ENCODE peak calls at places on chromosomes 3 and 15, in nine cellular contexts. One of them, this sample, is unnamed.

GRCh38 chr3:39146611-39147373 is 6.6 kb downstream of the CSRNP1 start:
- DNase-seq in cardiac fibroblast: peak; percentile 95
- DNase-seq in epithelial cell of esophagus: peak; percentile 98
- DNase-seq in ascending aorta: peak; percentile 81
- DNase-seq in transverse colon: peak; percentile 85
- DNase-seq in activated B cell treated with CpG ODN at 0.5 μM for 24 hours: no peak
- DNase-seq in AG10803: peak; percentile 99
- DNase-seq in PC-3: peak; percentile 97
- DNase-seq in ovary: peak; percentile 84
- DNase-seq in this sample: no peak

GRCh38 chr3:71425491-71426071 is 157.9 kb downstream of the FOXP1 start:
- DNase-seq in ovary: no peak
- DNase-seq in PC-3: peak; percentile 89
- DNase-seq in transverse colon: no peak
- DNase-seq in ascending aorta: no peak
- DNase-seq in epithelial cell of esophagus: peak; percentile 66
- DNase-seq in cardiac fibroblast: no peak
- DNase-seq in activated B cell treated with CpG ODN at 0.5 μM for 24 hours: no peak
- DNase-seq in AG10803: peak; percentile 91
- DNase-seq in this sample: no peak

GRCh38 chr15:79084308-79084968 is 6.1 kb downstream of the RASGRF1 start:
- DNase-seq in ovary: no peak
- DNase-seq in activated B cell treated with CpG ODN at 0.5 μM for 24 hours: no peak
- DNase-seq in AG10803: no peak
- DNase-seq in epithelial cell of esophagus: no peak
- DNase-seq in cardiac fibroblast: no peak
- DNase-seq in transverse colon: no peak
- DNase-seq in PC-3: no peak
- DNase-seq in ascending aorta: no peak
- DNase-seq in this sample: no peak

GRCh38 chr3:113018461-113019181 is 27.8 kb downstream of the GTPBP8 start:
- DNase-seq in epithelial cell of esophagus: peak; percentile 57
- DNase-seq in AG10803: peak; percentile 40
- DNase-seq in activated B cell treated with CpG ODN at 0.5 μM for 24 hours: no peak
- DNase-seq in transverse colon: no peak
- DNase-seq in ovary: no peak
- DNase-seq in cardiac fibroblast: peak; percentile 61
- DNase-seq in ascending aorta: no peak
- DNase-seq in PC-3: no peak
- DNase-seq in this sample: no peak

GRCh38 chr3:58899159-58899952 is 150.5 kb downstream of the CFAP20DC start:
- DNase-seq in epithelial cell of esophagus: peak; percentile 9
- DNase-seq in AG10803: peak; percentile 25
- DNase-seq in PC-3: peak; percentile 47
- DNase-seq in ovary: peak; percentile 39
- DNase-seq in activated B cell treated with CpG ODN at 0.5 μM for 24 hours: peak; percentile 23
- DNase-seq in ascending aorta: no peak
- DNase-seq in cardiac fibroblast: peak; percentile 19
- DNase-seq in transverse colon: peak; percentile 14
- DNase-seq in this sample: no peak

GRCh38 chr3:39124876-39125836 is 17.7 kb downstream of the TTC21A start:
- DNase-seq in cardiac fibroblast: peak; percentile 71
- DNase-seq in PC-3: peak; percentile 48
- DNase-seq in ascending aorta: no peak
- DNase-seq in epithelial cell of esophagus: peak; percentile 53
- DNase-seq in AG10803: peak; percentile 62
- DNase-seq in transverse colon: peak; percentile 49
- DNase-seq in activated B cell treated with CpG ODN at 0.5 μM for 24 hours: no peak
- DNase-seq in ovary: no peak
- DNase-seq in this sample: no peak

GRCh38 chr3:7484636-7485035 is 623.7 kb downstream of the GRM7 start:
- DNase-seq in AG10803: no peak
- DNase-seq in cardiac fibroblast: peak; percentile 77
- DNase-seq in ovary: no peak
- DNase-seq in transverse colon: no peak
- DNase-seq in PC-3: no peak
- DNase-seq in epithelial cell of esophagus: peak; percentile 66
- DNase-seq in ascending aorta: no peak
- DNase-seq in activated B cell treated with CpG ODN at 0.5 μM for 24 hours: no peak
- DNase-seq in this sample: no peak

GRCh38 chr3:38960042-38960622 is 91.6 kb downstream of the SCN11A start:
- DNase-seq in ascending aorta: no peak
- DNase-seq in PC-3: no peak
- DNase-seq in ovary: no peak
- DNase-seq in transverse colon: no peak
- DNase-seq in cardiac fibroblast: no peak
- DNase-seq in activated B cell treated with CpG ODN at 0.5 μM for 24 hours: no peak
- DNase-seq in AG10803: no peak
- DNase-seq in epithelial cell of esophagus: no peak
- DNase-seq in this sample: no peak

GRCh38 chr3:124263168-124263567 is 271.2 kb upstream of the ROPN1 start:
- DNase-seq in activated B cell treated with CpG ODN at 0.5 μM for 24 hours: no peak
- DNase-seq in cardiac fibroblast: peak; percentile 90
- DNase-seq in AG10803: peak; percentile 94
- DNase-seq in PC-3: peak; percentile 93
- DNase-seq in ovary: no peak
- DNase-seq in transverse colon: no peak
- DNase-seq in ascending aorta: no peak
- DNase-seq in epithelial cell of esophagus: peak; percentile 94
- DNase-seq in this sample: no peak

GRCh38 chr15:78146437-78147154 is 2.6 kb upstream of the IDH3A start:
- DNase-seq in cardiac fibroblast: no peak
- DNase-seq in ovary: no peak
- DNase-seq in PC-3: no peak
- DNase-seq in epithelial cell of esophagus: peak; percentile 75
- DNase-seq in activated B cell treated with CpG ODN at 0.5 μM for 24 hours: no peak
- DNase-seq in ascending aorta: no peak
- DNase-seq in transverse colon: no peak
- DNase-seq in AG10803: no peak
- DNase-seq in this sample: no peak

GRCh38 chr15:65084500-65085206 is 8.1 kb downstream of the KBTBD13 start:
- DNase-seq in PC-3: no peak
- DNase-seq in activated B cell treated with CpG ODN at 0.5 μM for 24 hours: no peak
- DNase-seq in AG10803: no peak
- DNase-seq in ascending aorta: no peak
- DNase-seq in transverse colon: no peak
- DNase-seq in cardiac fibroblast: no peak
- DNase-seq in ovary: no peak
- DNase-seq in epithelial cell of esophagus: no peak
- DNase-seq in this sample: no peak

GRCh38 chr3:105187340-105187739 is 179.4 kb upstream of the ALCAM start:
- DNase-seq in epithelial cell of esophagus: peak; percentile 16
- DNase-seq in activated B cell treated with CpG ODN at 0.5 μM for 24 hours: no peak
- DNase-seq in ovary: no peak
- DNase-seq in cardiac fibroblast: no peak
- DNase-seq in AG10803: no peak
- DNase-seq in PC-3: peak; percentile 67
- DNase-seq in ascending aorta: no peak
- DNase-seq in transverse colon: no peak
- DNase-seq in this sample: no peak

GRCh38 chr15:101091080-101092017 is 160.5 kb downstream of the CHSY1 start:
- DNase-seq in ascending aorta: no peak
- DNase-seq in transverse colon: no peak
- DNase-seq in activated B cell treated with CpG ODN at 0.5 μM for 24 hours: no peak
- DNase-seq in cardiac fibroblast: peak; percentile 96
- DNase-seq in PC-3: no peak
- DNase-seq in AG10803: peak; percentile 92
- DNase-seq in epithelial cell of esophagus: no peak
- DNase-seq in ovary: peak; percentile 90
- DNase-seq in this sample: no peak

GRCh38 chr3:37974121-37974927 is 16.3 kb upstream of the VILL start:
- DNase-seq in epithelial cell of esophagus: peak; percentile 67
- DNase-seq in PC-3: peak; percentile 74
- DNase-seq in ascending aorta: no peak
- DNase-seq in transverse colon: peak; percentile 78
- DNase-seq in ovary: peak; percentile 49
- DNase-seq in activated B cell treated with CpG ODN at 0.5 μM for 24 hours: peak; percentile 42
- DNase-seq in AG10803: peak; percentile 56
- DNase-seq in cardiac fibroblast: peak; percentile 77
- DNase-seq in this sample: no peak

GRCh38 chr3:60703956-60704736 is 547.1 kb downstream of the FHIT start:
- DNase-seq in transverse colon: no peak
- DNase-seq in ovary: no peak
- DNase-seq in activated B cell treated with CpG ODN at 0.5 μM for 24 hours: no peak
- DNase-seq in cardiac fibroblast: no peak
- DNase-seq in AG10803: peak; percentile 47
- DNase-seq in epithelial cell of esophagus: peak; percentile 0
- DNase-seq in ascending aorta: no peak
- DNase-seq in PC-3: peak; percentile 61
- DNase-seq in this sample: no peak

DNA sequence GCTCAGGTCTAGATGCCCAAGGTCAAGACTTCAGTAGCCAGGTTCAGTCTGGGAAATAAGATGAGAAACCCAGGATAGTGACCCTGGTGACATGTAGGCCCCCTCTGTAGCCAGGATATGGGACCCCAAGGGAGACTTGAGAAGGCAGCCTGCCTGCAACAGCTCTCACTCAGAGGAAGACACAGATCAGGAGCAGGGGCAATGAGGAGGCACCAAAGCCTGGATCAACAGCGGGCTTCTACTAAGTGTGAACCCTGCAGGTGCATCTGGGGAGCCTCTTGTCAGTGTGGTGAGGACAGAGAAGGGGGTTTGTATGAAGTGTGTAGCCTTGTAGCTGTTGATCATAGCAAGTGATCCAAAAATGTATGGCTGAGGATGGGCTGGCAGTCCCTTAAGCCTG is 25.4 kb downstream of the PLA2G4F start:
- DNase-seq in cardiac fibroblast: no peak
- DNase-seq in transverse colon: no peak
- DNase-seq in ascending aorta: no peak
- DNase-seq in AG10803: no peak
- DNase-seq in ovary: no peak
- DNase-seq in activated B cell treated with CpG ODN at 0.5 μM for 24 hours: no peak
- DNase-seq in epithelial cell of esophagus: no peak
- DNase-seq in PC-3: no peak
- DNase-seq in this sample: no peak
- TF ChIP-seq CTCF in cardiac fibroblast: no peak
- TF ChIP-seq CTCF in transverse colon: no peak
- TF ChIP-seq CTCF in ascending aorta: no peak
- TF ChIP-seq CTCF in AG10803: no peak
- TF ChIP-seq CTCF in ovary: no peak
- TF ChIP-seq CTCF in activated B cell treated with CpG ODN at 0.5 μM for 24 hours: no peak
- TF ChIP-seq CTCF in epithelial cell of esophagus: no peak
- TF ChIP-seq CTCF in PC-3: no peak
- TF ChIP-seq CTCF in this sample: no peak

GRCh38 chr3:188365184-188365583 is 211.2 kb downstream of the LPP start:
- DNase-seq in epithelial cell of esophagus: no peak
- DNase-seq in cardiac fibroblast: no peak
- DNase-seq in activated B cell treated with CpG ODN at 0.5 μM for 24 hours: no peak
- DNase-seq in ascending aorta: no peak
- DNase-seq in ovary: no peak
- DNase-seq in PC-3: no peak
- DNase-seq in transverse colon: no peak
- DNase-seq in AG10803: no peak
- DNase-seq in this sample: no peak

GRCh38 chr3:188358787-188359493 is 205.0 kb downstream of the LPP start:
- DNase-seq in ovary: no peak
- DNase-seq in ascending aorta: no peak
- DNase-seq in transverse colon: no peak
- DNase-seq in cardiac fibroblast: no peak
- DNase-seq in activated B cell treated with CpG ODN at 0.5 μM for 24 hours: no peak
- DNase-seq in epithelial cell of esophagus: no peak
- DNase-seq in PC-3: no peak
- DNase-seq in AG10803: no peak
- DNase-seq in this sample: no peak

GRCh38 chr3:188360364-188360881 is 206.5 kb downstream of the LPP start:
- DNase-seq in transverse colon: no peak
- DNase-seq in ovary: no peak
- DNase-seq in PC-3: no peak
- DNase-seq in activated B cell treated with CpG ODN at 0.5 μM for 24 hours: no peak
- DNase-seq in cardiac fibroblast: no peak
- DNase-seq in epithelial cell of esophagus: no peak
- DNase-seq in AG10803: peak; percentile 39
- DNase-seq in ascending aorta: no peak
- DNase-seq in this sample: no peak

GRCh38 chr3:188361888-188362287 is 207.9 kb downstream of the LPP start:
- DNase-seq in transverse colon: no peak
- DNase-seq in PC-3: no peak
- DNase-seq in epithelial cell of esophagus: no peak
- DNase-seq in AG10803: no peak
- DNase-seq in ovary: no peak
- DNase-seq in activated B cell treated with CpG ODN at 0.5 μM for 24 hours: no peak
- DNase-seq in cardiac fibroblast: no peak
- DNase-seq in ascending aorta: no peak
- DNase-seq in this sample: no peak

GRCh38 chr3:188362405-188362831 is 208.5 kb downstream of the LPP start:
- DNase-seq in AG10803: peak; percentile 84
- DNase-seq in PC-3: peak; percentile 95
- DNase-seq in ovary: no peak
- DNase-seq in ascending aorta: no peak
- DNase-seq in cardiac fibroblast: peak; percentile 74
- DNase-seq in epithelial cell of esophagus: peak; percentile 87
- DNase-seq in activated B cell treated with CpG ODN at 0.5 μM for 24 hours: no peak
- DNase-seq in transverse colon: no peak
- DNase-seq in this sample: no peak
- TF ChIP-seq CTCF in AG10803: peak; percentile 38
- TF ChIP-seq CTCF in PC-3: peak; percentile 58
- TF ChIP-seq CTCF in ovary: no peak
- TF ChIP-seq CTCF in ascending aorta: no peak
- TF ChIP-seq CTCF in cardiac fibroblast: peak; percentile 34
- TF ChIP-seq CTCF in epithelial cell of esophagus: peak; percentile 33
- TF ChIP-seq CTCF in activated B cell treated with CpG ODN at 0.5 μM for 24 hours: no peak
- TF ChIP-seq CTCF in transverse colon: no peak
- TF ChIP-seq CTCF in this sample: no peak

GRCh38 chr3:135499426-135499825 is 466.1 kb upstream of the PPP2R3A start:
- DNase-seq in AG10803: peak; percentile 10
- DNase-seq in ovary: no peak
- DNase-seq in ascending aorta: no peak
- DNase-seq in epithelial cell of esophagus: no peak
- DNase-seq in cardiac fibroblast: no peak
- DNase-seq in transverse colon: no peak
- DNase-seq in activated B cell treated with CpG ODN at 0.5 μM for 24 hours: no peak
- DNase-seq in PC-3: no peak
- DNase-seq in this sample: no peak

GRCh38 chr3:135500034-135500433 is 465.5 kb upstream of the PPP2R3A start:
- DNase-seq in AG10803: no peak
- DNase-seq in cardiac fibroblast: no peak
- DNase-seq in ovary: no peak
- DNase-seq in PC-3: no peak
- DNase-seq in epithelial cell of esophagus: no peak
- DNase-seq in activated B cell treated with CpG ODN at 0.5 μM for 24 hours: no peak
- DNase-seq in ascending aorta: no peak
- DNase-seq in transverse colon: no peak
- DNase-seq in this sample: no peak

GRCh38 chr3:135503429-135504083 is 462.0 kb upstream of the PPP2R3A start:
- DNase-seq in activated B cell treated with CpG ODN at 0.5 μM for 24 hours: peak; percentile 26
- DNase-seq in AG10803: peak; percentile 74
- DNase-seq in epithelial cell of esophagus: peak; percentile 56
- DNase-seq in ovary: no peak
- DNase-seq in cardiac fibroblast: peak; percentile 45
- DNase-seq in PC-3: peak; percentile 72
- DNase-seq in ascending aorta: no peak
- DNase-seq in transverse colon: peak; percentile 45
- DNase-seq in this sample: peak; percentile 21

GRCh38 chr3:135504084-135504685 is 461.3 kb upstream of the PPP2R3A start:
- DNase-seq in ascending aorta: no peak
- DNase-seq in cardiac fibroblast: no peak
- DNase-seq in PC-3: no peak
- DNase-seq in AG10803: no peak
- DNase-seq in activated B cell treated with CpG ODN at 0.5 μM for 24 hours: no peak
- DNase-seq in transverse colon: no peak
- DNase-seq in ovary: no peak
- DNase-seq in epithelial cell of esophagus: no peak
- DNase-seq in this sample: no peak
- TF ChIP-seq CTCF in ascending aorta: no peak
- TF ChIP-seq CTCF in cardiac fibroblast: no peak
- TF ChIP-seq CTCF in PC-3: no peak
- TF ChIP-seq CTCF in AG10803: no peak
- TF ChIP-seq CTCF in activated B cell treated with CpG ODN at 0.5 μM for 24 hours: no peak
- TF ChIP-seq CTCF in transverse colon: no peak
- TF ChIP-seq CTCF in ovary: no peak
- TF ChIP-seq CTCF in epithelial cell of esophagus: no peak
- TF ChIP-seq CTCF in this sample: no peak

GRCh38 chr3:196323723-196324122 is 5.7 kb upstream of the DYNLT2B start:
- DNase-seq in activated B cell treated with CpG ODN at 0.5 μM for 24 hours: no peak
- DNase-seq in transverse colon: no peak
- DNase-seq in cardiac fibroblast: peak; percentile 44
- DNase-seq in ascending aorta: no peak
- DNase-seq in PC-3: no peak
- DNase-seq in AG10803: peak; percentile 16
- DNase-seq in ovary: no peak
- DNase-seq in epithelial cell of esophagus: no peak
- DNase-seq in this sample: no peak
- TF ChIP-seq CTCF in activated B cell treated with CpG ODN at 0.5 μM for 24 hours: no peak
- TF ChIP-seq CTCF in transverse colon: no peak
- TF ChIP-seq CTCF in cardiac fibroblast: peak; percentile 29
- TF ChIP-seq CTCF in ascending aorta: no peak
- TF ChIP-seq CTCF in PC-3: peak; percentile 40
- TF ChIP-seq CTCF in AG10803: peak; percentile 28
- TF ChIP-seq CTCF in ovary: no peak
- TF ChIP-seq CTCF in epithelial cell of esophagus: no peak
- TF ChIP-seq CTCF in this sample: peak; percentile 10

This sample was measured in D721Med.